ENCODE peak calls at places on chromosomes 5 and 9, in seven cellular contexts. Z is uterus; E is IMR-90; B is effector memory CD4-positive, alpha-beta T cell; A is cardiac muscle cell; P is CD8-positive, alpha-beta T cell; D is heart right ventricle. L is an unnamed sample.

GRCh38 chr5:89722538-89722937 is 687.0 kb downstream of the CETN3 start:
- DNase-seq in D (no peak), A (no peak), E (no peak), B (no peak), Z (no peak), P (no peak), L (no peak)

GRCh38 chr9:134393582-134394280 is 67.5 kb downstream of the RXRA start:
- DNase-seq in D (no peak), Z (no peak), P (no peak), E (no peak), B (no peak), A (no peak), L (no peak)

GRCh38 chr5:180784497-180785097 is 18.0 kb downstream of the MGAT1 start:
- DNase-seq in B (peak; percentile 48), D (peak; percentile 86), E (peak; percentile 87), P (peak; percentile 71), A (peak; percentile 79), Z (peak; percentile 84), L (peak; percentile 68)

GRCh38 chr9:6584881-6585597 is 60.5 kb downstream of the GLDC start:
- DNase-seq in D (no peak), A (peak; percentile 26), P (no peak), B (no peak), Z (no peak), E (peak; percentile 40), L (peak; percentile 19)

GRCh38 chr9:137406085-137406773 is 16.7 kb downstream of the EXD3 start:
- DNase-seq in P (no peak), D (no peak), E (no peak), Z (no peak), A (no peak), B (no peak), L (no peak)

GRCh38 chr9:33510264-33511183 is 13.5 kb upstream of the ANKRD18B start:
- DNase-seq in B (no peak), E (peak; percentile 62), P (peak; percentile 22), A (peak; percentile 36), D (peak; percentile 77), Z (peak; percentile 37), L (no peak)

GRCh38 chr5:72749362-72749997 is 67.0 kb upstream of the TNPO1 start:
- DNase-seq in D (no peak), P (no peak), A (no peak), E (no peak), B (no peak), Z (no peak), L (no peak)

GRCh38 chr9:82993856-82994605 is 68.9 kb downstream of the RASEF start:
- DNase-seq in A (no peak), Z (no peak), B (no peak), E (no peak), P (no peak), D (no peak), L (peak; percentile 33)

GRCh38 chr5:165871279-165871678 is 2365.9 kb downstream of the MAT2B start:
- DNase-seq in D (no peak), P (no peak), E (no peak), Z (no peak), A (peak; percentile 44), B (no peak), L (no peak)

GRCh38 chr5:98463676-98464075 is 309.8 kb upstream of the RGMB start:
- DNase-seq in P (no peak), A (no peak), B (no peak), E (no peak), D (no peak), Z (no peak), L (peak; percentile 31)

GRCh38 chr5:180201051-180201987 is 7.7 kb downstream of the RASGEF1C start:
- DNase-seq in E (no peak), B (no peak), D (no peak), A (peak; percentile 61), P (no peak), Z (no peak), L (no peak)

GRCh38 chr5:172870261-172870806 is 36.3 kb downstream of the ERGIC1 start:
- DNase-seq in P (no peak), D (peak; percentile 83), B (no peak), Z (peak; percentile 81), E (peak; percentile 97), A (no peak), L (peak; percentile 96)

GRCh38 chr5:14184725-14185124 is 41.6 kb downstream of the TRIO start:
- DNase-seq in P (no peak), E (peak; percentile 77), A (no peak), B (no peak), Z (peak; percentile 75), D (no peak), L (no peak)

GRCh38 chr5:54148062-54148461 is 162.3 kb downstream of the ARL15 start:
- DNase-seq in P (no peak), E (peak; percentile 12), A (no peak), B (no peak), D (no peak), Z (no peak), L (no peak)

GRCh38 chr9:101269596-101270324 is 115.0 kb downstream of the BAAT start:
- DNase-seq in D (no peak), P (no peak), B (no peak), A (no peak), Z (no peak), E (no peak), L (no peak)

GRCh38 chr5:6371079-6371810 is 7.1 kb downstream of the MED10 start:
- DNase-seq in P (no peak), A (no peak), E (no peak), D (peak; percentile 1), B (no peak), Z (no peak), L (no peak)

GRCh38 chr9:35727676-35728040 is 4.3 kb downstream of the TLN1 start:
- DNase-seq in P (no peak), E (no peak), A (peak; percentile 7), B (no peak), D (no peak), Z (no peak), L (no peak)

DNA sequence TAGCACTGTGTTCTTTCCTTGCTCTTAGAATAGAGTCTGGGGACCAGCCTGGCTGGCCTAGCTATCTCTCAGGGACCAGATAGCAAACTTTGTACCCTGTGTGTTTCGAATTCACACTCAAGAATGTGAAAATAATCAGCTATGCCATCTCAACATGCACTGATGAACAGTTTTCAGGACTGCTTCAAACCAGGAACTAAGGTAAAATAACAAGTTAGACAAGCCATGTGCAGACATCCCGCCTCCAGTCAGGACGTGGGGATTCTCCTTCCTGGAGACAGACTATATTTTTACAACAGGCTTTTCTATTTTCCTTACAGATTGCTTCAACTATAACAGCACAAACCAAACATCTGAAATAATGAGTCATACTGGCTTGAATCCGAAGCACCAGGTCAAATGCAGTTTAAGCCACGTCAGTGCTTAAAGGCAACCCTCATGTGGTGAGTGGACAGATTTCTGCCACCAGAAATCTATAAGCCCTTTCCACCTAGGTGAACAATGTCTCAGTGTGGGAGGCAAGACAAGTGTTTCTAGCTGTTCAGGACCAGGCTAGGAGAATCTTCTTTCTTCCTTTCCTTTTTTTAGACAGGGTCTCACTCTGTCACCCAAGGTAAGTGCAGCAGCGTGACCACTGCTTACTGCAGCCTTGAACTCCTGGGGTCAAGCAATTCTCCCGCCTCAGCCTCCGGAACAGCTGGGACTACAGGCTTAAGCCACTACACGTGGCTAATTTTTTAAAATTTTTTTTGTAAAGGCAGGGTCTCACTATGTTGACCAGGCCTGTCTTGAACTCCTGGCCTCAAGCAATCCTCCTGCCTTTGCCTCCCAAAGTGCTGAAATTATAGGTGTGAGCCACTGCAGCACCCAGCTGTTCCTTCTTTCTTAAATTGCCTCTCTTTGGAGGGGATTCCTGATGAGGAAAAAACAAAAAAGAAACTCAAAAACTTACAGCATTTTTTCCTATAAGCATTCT is 53.3 kb downstream of the LHFPL2 start:
- DNase-seq in Z (peak; percentile 75), B (no peak), A (no peak), P (no peak), D (peak; percentile 43), E (peak; percentile 100), L (peak; percentile 87)
- H3K4me1 ChIP-seq in Z (peaks cover 7% of the 10 kb centered on the region), B (no peaks in the 10 kb centered on the region), A (peaks cover 68% of the 10 kb centered on the region), P (no peaks in the 10 kb centered on the region), D (peaks cover 63% of the 10 kb centered on the region), E (peaks cover 38% of the 10 kb centered on the region), L (peaks cover 43% of the 10 kb centered on the region)

DNA sequence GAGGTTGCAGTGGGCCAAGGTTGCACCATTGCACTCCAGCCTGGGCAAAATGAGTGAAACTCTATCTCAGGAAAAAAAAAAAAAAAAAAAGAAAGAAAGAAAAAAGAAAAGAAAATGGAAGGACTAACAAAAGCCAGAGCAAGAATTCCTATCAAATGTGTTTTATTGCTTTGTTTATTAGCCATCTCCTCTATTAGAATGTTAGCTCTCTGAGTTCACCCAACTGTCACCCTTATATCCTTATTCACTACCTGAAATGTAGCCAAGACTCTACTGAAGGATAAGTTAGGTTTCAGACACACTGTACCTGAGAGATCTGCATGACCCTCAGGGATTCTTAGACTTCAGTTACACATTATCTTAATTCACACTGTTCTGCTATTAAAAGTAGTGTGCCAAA is 177.9 kb downstream of the MAPKAP1 start:
- DNase-seq in E (no peak), B (no peak), P (no peak), A (no peak), D (no peak), Z (no peak), L (no peak)
- H3K4me1 ChIP-seq in E (peaks cover 16% of the 10 kb centered on the region), B (no peaks in the 10 kb centered on the region), P (peaks cover 6% of the 10 kb centered on the region), A (peaks cover 14% of the 10 kb centered on the region), D (peaks cover 32% of the 10 kb centered on the region), Z (no peaks in the 10 kb centered on the region), L (no peaks in the 10 kb centered on the region)

DNA sequence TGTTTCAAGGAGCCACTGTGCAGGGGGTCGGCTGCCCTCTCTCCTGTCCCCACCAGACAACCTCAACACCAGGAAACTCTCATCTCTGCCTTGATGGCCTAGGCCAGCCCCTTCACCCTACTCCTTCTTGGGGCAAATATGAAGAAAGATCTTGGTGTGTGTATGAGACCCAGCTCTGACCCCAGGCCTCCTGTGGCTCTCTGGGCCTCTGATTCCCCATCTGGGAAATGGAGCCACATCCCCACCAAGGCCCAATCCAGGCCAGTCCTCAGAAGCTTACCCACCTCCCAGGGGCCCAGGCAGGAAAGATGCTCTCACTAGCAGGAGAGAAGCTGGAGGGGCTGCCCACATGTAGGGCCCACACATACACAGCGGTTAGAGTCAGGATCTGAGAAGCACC is 38.9 kb downstream of the BICD2 start:
- DNase-seq in P (no peak), A (no peak), D (no peak), Z (no peak), E (no peak), B (no peak), L (no peak)
- H3K4me1 ChIP-seq in P (no peaks in the 10 kb centered on the region), A (no peaks in the 10 kb centered on the region), D (peaks cover 37% of the 10 kb centered on the region), Z (no peaks in the 10 kb centered on the region), E (peaks cover 3% of the 10 kb centered on the region), B (no peaks in the 10 kb centered on the region), L (peaks cover 27% of the 10 kb centered on the region)

GRCh38 chr9:123074627-123075026 is 41.2 kb downstream of the GPR21 start:
- DNase-seq in P (no peak), B (no peak), D (no peak), E (no peak), Z (no peak), A (no peak), L (no peak)
- H3K4me1 ChIP-seq in P (no peaks in the 10 kb centered on the region), B (no peaks in the 10 kb centered on the region), D (peaks cover 21% of the 10 kb centered on the region), E (peaks cover 5% of the 10 kb centered on the region), Z (peaks cover 8% of the 10 kb centered on the region), A (peaks cover 16% of the 10 kb centered on the region), L (no peaks in the 10 kb centered on the region)